ENCODE peak calls at places on chromosome 2, in four cellular contexts. V is lung microvascular endothelial cell; A is fibroblast of lung; I is stimulated activated CD4-positive, alpha-beta T cell treated with anti-CD3 and anti-CD28 coated beads, Interleukin-12 subunit alpha, Interleukin-12 subunit beta, amount 100 ng/mL, for 4 hours. D is an unnamed sample.

GRCh38 chr2:45242161-45242741 is 233.0 kb upstream of the SIX2 start:
- DNase-seq in A (peak), V (peak), I (no peak), D (no peak)

GRCh38 chr2:179726461-179727180 is 134.8 kb downstream of the ZNF385B start:
- DNase-seq in A (no peak), I (no peak), V (no peak), D (no peak)

GRCh38 chr2:236718207-236718992 is 148.8 kb downstream of the ACKR3 start:
- DNase-seq in I (no peak), A (no peak), V (no peak), D (no peak)

GRCh38 chr2:168166902-168167510 is 80.4 kb downstream of the STK39 start:
- DNase-seq in A (peak), I (no peak), V (peak), D (no peak)

GRCh38 chr2:41409328-41409727 is 638.5 kb upstream of the PKDCC start:
- DNase-seq in A (no peak), V (no peak), I (no peak), D (no peak)

GRCh38 chr2:190682168-190682567 is 33.3 kb downstream of the NAB1 start:
- DNase-seq in A (peak), V (peak), I (no peak), D (no peak)

GRCh38 chr2:170222298-170222697 is 44.4 kb downstream of the MYO3B start:
- DNase-seq in V (no peak), A (peak), I (no peak), D (no peak)

GRCh38 chr2:2178921-2179320 is 152.2 kb downstream of the MYT1L start:
- DNase-seq in A (no peak), V (no peak), I (no peak), D (no peak)

GRCh38 chr2:144430722-144431163 is 89.2 kb downstream of the ZEB2 start:
- DNase-seq in I (no peak), V (no peak), A (peak), D (no peak)

GRCh38 chr2:222298311-222299150 is at the start of gene PAX3:
- DNase-seq in A (no peak), I (no peak), V (no peak), D (no peak)

GRCh38 chr2:206968139-206969086 is 29.1 kb downstream of the CPO start:
- DNase-seq in A (no peak), V (peak), I (no peak), D (no peak)

GRCh38 chr2:156452971-156453370 is 16.8 kb downstream of the GPD2 start:
- DNase-seq in I (no peak), V (no peak), A (peak), D (no peak)

GRCh38 chr2:231707625-231708049 is 688 bp upstream of the PTMA start:
- DNase-seq in V (peak), I (no peak), A (peak), D (peak)

GRCh38 chr2:162261032-162261945 is 18.0 kb upstream of the FAP start:
- DNase-seq in I (no peak), A (peak), V (peak), D (no peak)

GRCh38 chr2:190404487-190404886 is 3.7 kb upstream of the MFSD6 start:
- DNase-seq in I (no peak), A (no peak), V (no peak), D (no peak)

GRCh38 chr2:36006444-36006843 is 349.1 kb upstream of the CRIM1 start:
- DNase-seq in V (no peak), I (no peak), A (no peak), D (no peak)

GRCh38 chr2:236120829-236121228 is 47.4 kb downstream of the GBX2 start:
- DNase-seq in V (no peak), A (no peak), I (no peak), D (no peak)

GRCh38 chr2:191580581-191580980 is 97.4 kb upstream of the NABP1 start:
- DNase-seq in I (no peak), V (no peak), A (peak), D (no peak)

GRCh38 chr2:217520361-217521010 is 482.3 kb downstream of the TNS1 start:
- DNase-seq in V (no peak), I (no peak), A (no peak), D (no peak)

GRCh38 chr2:240687741-240688562 is 3.7 kb upstream of the AQP12A start:
- DNase-seq in V (no peak), A (no peak), I (no peak), D (no peak)

GRCh38 chr2:160289803-160290202 is 89.7 kb upstream of the ITGB6 start:
- DNase-seq in A (peak), V (no peak), I (no peak), D (no peak)

GRCh38 chr2:60515751-60516226 is 37.7 kb downstream of the BCL11A start:
- DNase-seq in A (peak), V (no peak), I (no peak), D (no peak)

GRCh38 chr2:147331790-147332419 is 512.9 kb upstream of the ACVR2A start:
- DNase-seq in A (peak), I (peak), V (no peak), D (no peak)

GRCh38 chr2:95525294-95526035 is 40.9 kb upstream of the TRIM43B start:
- DNase-seq in V (no peak), A (peak), I (no peak), D (no peak)

GRCh38 chr2:44168684-44169154 is at the start of gene PPM1B:
- DNase-seq in I (peak), V (no peak), A (no peak), D (peak)

GRCh38 chr2:154686162-154686561 is 12.3 kb upstream of the KCNJ3 start:
- DNase-seq in V (no peak), I (no peak), A (no peak), D (no peak)

GRCh38 chr2:8448822-8449577 is 232.9 kb upstream of the ID2 start:
- DNase-seq in A (no peak), I (no peak), V (no peak), D (no peak)

GRCh38 chr2:127226520-127227263 is 6.6 kb upstream of the CYP27C1 start:
- DNase-seq in V (peak), I (no peak), A (peak), D (peak)

GRCh38 chr2:17101596-17101995 is 416.6 kb downstream of the RAD51AP2 start:
- DNase-seq in A (no peak), I (no peak), V (no peak), D (no peak)

GRCh38 chr2:15313657-15314056 is 247.5 kb downstream of the NBAS start:
- DNase-seq in I (no peak), V (peak), A (peak), D (no peak)

GRCh38 chr2:72141032-72141645 is 6.5 kb downstream of the CYP26B1 start:
- DNase-seq in V (no peak), I (no peak), A (no peak), D (no peak)

GRCh38 chr2:96887419-96888081 is 17.7 kb upstream of the SEMA4C start:
- DNase-seq in I (no peak), A (peak), V (no peak), D (no peak)

GRCh38 chr2:9333591-9334171 is 89.6 kb downstream of the ITGB1BP1 start:
- DNase-seq in I (no peak), A (peak), V (peak), D (no peak)

GRCh38 chr2:180159921-180160320 is 152.8 kb upstream of the CWC22 start:
- DNase-seq in A (no peak), V (no peak), I (no peak), D (no peak)

GRCh38 chr2:217799553-217800432 is 203.0 kb downstream of the TNS1 start:
- DNase-seq in V (no peak), A (no peak), I (no peak), D (no peak)

GRCh38 chr2:55901941-55902340 is 21.6 kb downstream of the EFEMP1 start:
- DNase-seq in I (no peak), A (no peak), V (no peak), D (no peak)

GRCh38 chr2:226376516-226377180 is 423.0 kb downstream of the IRS1 start:
- DNase-seq in A (no peak), I (no peak), V (peak), D (no peak)

GRCh38 chr2:68980956-68981355 is 6.5 kb downstream of the GKN1 start:
- DNase-seq in I (no peak), A (no peak), V (no peak), D (no peak)

D was measured in activated T-cell treated with anti-CD3 and anti-CD28 coated beads for 48 hours.